ENCODE peak calls at places on chromosomes 11 and 22, in ten cellular contexts. E, O, Z, M, K, R, W, Q, X and J are unnamed samples.

GRCh38 chr11:63240791-63241379 is 2.5 kb downstream of the SLC22A25 start:
- DNase-seq in E (peak), O (no peak), Z (no peak), M (no peak), K (no peak), R (no peak), W (no peak), Q (no peak), X (no peak), J (no peak)

GRCh38 chr11:123020968-123021367 is 39.3 kb upstream of the BSX start:
- DNase-seq in E (no peak), O (peak), Z (no peak), M (peak), K (peak), R (peak), W (peak), Q (peak), X (peak), J (peak)

GRCh38 chr22:31243339-31244043 is 31.4 kb downstream of the LIMK2 start:
- DNase-seq in E (no peak), O (peak), Z (no peak), M (no peak), K (no peak), R (no peak), W (no peak), Q (peak), X (no peak), J (no peak)

GRCh38 chr22:37777122-37777687 is 30.5 kb upstream of the GCAT start:
- DNase-seq in E (peak), O (no peak), Z (peak), M (peak), K (peak), R (peak), W (peak), Q (peak), X (peak), J (peak)

GRCh38 chr22:44524806-44525205 is 26.8 kb upstream of the RTL6 start:
- DNase-seq in E (peak), O (no peak), Z (no peak), M (no peak), K (peak), R (no peak), W (no peak), Q (peak), X (no peak), J (peak)

GRCh38 chr22:24466831-24467249 is 28.3 kb upstream of the UPB1 start:
- DNase-seq in E (peak), O (peak), Z (no peak), M (peak), K (peak), R (no peak), W (no peak), Q (peak), X (peak), J (peak)

GRCh38 chr11:2294340-2295290 is 7.1 kb downstream of the C11orf21 start:
- DNase-seq in E (peak), O (no peak), Z (no peak), M (no peak), K (no peak), R (peak), W (no peak), Q (no peak), X (no peak), J (no peak)

GRCh38 chr11:28878025-28878424 is 769.8 kb downstream of the METTL15 start:
- DNase-seq in E (no peak), O (no peak), Z (no peak), M (no peak), K (no peak), R (no peak), W (no peak), Q (peak), X (no peak), J (peak)

GRCh38 chr11:101127348-101127698 is 2.3 kb downstream of the PGR start:
- DNase-seq in E (peak), O (no peak), Z (peak), M (no peak), K (peak), R (peak), W (no peak), Q (no peak), X (no peak), J (no peak)

GRCh38 chr11:47766363-47767227 is 546 bp downstream of the FNBP4 start:
- DNase-seq in E (peak), O (peak), Z (peak), M (peak), K (peak), R (peak), W (peak), Q (peak), X (peak), J (peak)

GRCh38 chr11:47768090-47768620 is 1.0 kb upstream of the FNBP4 start:
- DNase-seq in E (peak), O (peak), Z (peak), M (peak), K (peak), R (peak), W (peak), Q (peak), X (peak), J (peak)

GRCh38 chr11:47765086-47765485 is 2.1 kb downstream of the FNBP4 start:
- DNase-seq in E (no peak), O (no peak), Z (no peak), M (no peak), K (no peak), R (no peak), W (peak), Q (no peak), X (no peak), J (no peak)
- H3K4me3 ChIP-seq in E (no peak), O (peak), Z (peak), M (peak), K (peak), R (no peak), W (peak), Q (peak), X (peak), J (peak)

GRCh38 chr11:95091663-95092062 is 2.0 kb downstream of the ENDOD1 start:
- DNase-seq in E (no peak), O (no peak), Z (no peak), M (no peak), K (no peak), R (no peak), W (no peak), Q (no peak), X (no peak), J (no peak)

GRCh38 chr11:95088946-95089619 is 563 bp upstream of the ENDOD1 start:
- DNase-seq in E (no peak), O (no peak), Z (no peak), M (no peak), K (no peak), R (no peak), W (no peak), Q (no peak), X (peak), J (no peak)

GRCh38 chr11:95087171-95087570 is 2.5 kb upstream of the ENDOD1 start:
- DNase-seq in E (no peak), O (no peak), Z (no peak), M (no peak), K (no peak), R (no peak), W (no peak), Q (no peak), X (no peak), J (no peak)

GRCh38 chr11:95092549-95093324 is 3.1 kb downstream of the ENDOD1 start:
- DNase-seq in E (no peak), O (peak), Z (no peak), M (no peak), K (peak), R (no peak), W (peak), Q (peak), X (peak), J (peak)

DNA sequence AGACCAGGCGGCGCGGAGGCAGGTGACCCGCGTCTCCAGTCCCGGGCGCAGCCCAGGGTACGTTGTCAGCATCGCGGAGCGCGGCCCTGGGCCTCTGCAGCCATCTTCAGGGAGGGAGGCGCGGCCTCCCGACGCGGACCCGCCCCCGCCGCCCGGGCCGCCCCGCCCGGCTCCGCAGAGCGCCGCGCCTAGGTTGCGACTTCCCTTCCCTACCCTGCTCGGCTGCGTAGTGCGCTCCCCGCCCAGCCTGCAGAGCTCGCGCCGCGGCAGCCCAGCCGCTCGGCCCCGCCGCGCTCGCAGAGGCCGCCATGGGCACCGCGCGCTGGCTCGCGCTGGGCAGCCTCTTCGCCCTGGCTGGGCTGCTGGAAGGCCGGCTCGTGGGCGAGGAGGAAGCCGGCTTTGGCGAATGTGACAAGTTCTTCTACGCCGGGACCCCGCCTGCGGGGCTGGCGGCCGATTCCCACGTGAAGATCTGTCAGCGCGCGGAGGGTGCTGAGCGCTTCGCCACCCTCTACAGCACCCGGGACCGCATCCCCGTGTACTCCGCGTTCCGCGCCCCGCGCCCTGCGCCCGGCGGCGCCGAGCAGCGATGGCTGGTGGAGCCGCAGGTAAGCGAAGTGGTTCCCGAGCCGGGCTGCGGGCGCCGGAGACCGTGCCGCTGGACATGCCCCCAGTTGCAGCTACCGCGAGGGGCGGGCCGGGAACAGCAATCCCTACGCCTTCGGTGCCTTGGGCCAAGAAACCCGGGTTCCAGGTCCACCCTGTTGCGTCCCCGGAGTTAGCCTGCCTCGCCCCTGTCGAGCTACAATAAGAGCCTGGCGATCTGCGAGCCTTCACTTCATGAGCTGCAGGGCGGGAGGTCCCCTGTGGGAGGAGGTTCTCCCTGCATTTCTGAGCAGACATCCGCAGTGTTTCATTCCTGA is at the start of gene ENDOD1:
- DNase-seq in E (peak), O (peak), Z (peak), M (peak), K (peak), R (peak), W (peak), Q (peak), X (peak), J (peak)
- TF ChIP-seq CTCF in E (no peak), O (peak), Z (no peak), M (peak), K (no peak), R (no peak), W (peak), Q (no peak), X (peak), J (no peak)

GRCh38 chr11:87851234-87851633 is 324.0 kb downstream of the RAB38 start:
- DNase-seq in E (no peak), O (no peak), Z (no peak), M (peak), K (peak), R (no peak), W (no peak), Q (peak), X (peak), J (peak)
- H3K4me3 ChIP-seq in E (no peak), O (no peak), Z (no peak), M (no peak), K (no peak), R (no peak), W (no peak), Q (no peak), X (no peak), J (no peak)

GRCh38 chr11:65890324-65891179 is at the start of gene CCDC85B:
- DNase-seq in E (peak), O (peak), Z (peak), M (peak), K (peak), R (peak), W (peak), Q (peak), X (peak), J (peak)
- TF ChIP-seq CTCF in E (no peak), O (peak), Z (no peak), M (peak), K (peak), R (no peak), W (peak), Q (no peak), X (peak), J (no peak)

DNA sequence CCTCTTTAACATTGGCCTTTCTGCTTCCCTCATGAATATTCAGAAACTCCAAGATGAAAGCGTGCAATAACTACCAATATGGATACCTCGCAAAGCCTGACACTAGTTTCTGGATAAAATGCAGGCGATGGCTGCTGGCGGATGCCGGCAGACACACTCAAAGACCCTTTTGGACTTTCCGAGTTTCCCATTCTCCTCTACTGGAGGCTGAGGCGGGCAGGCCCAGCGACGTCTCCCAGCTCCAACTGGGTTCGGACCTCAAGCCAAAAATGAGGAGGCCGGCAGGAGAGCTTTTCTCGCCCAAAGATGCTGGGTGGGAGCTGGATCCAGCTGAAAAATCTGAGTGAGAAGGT is 376 bp upstream of the FEZ1 start:
- DNase-seq in E (no peak), O (no peak), Z (no peak), M (no peak), K (no peak), R (no peak), W (no peak), Q (no peak), X (no peak), J (no peak)
- H3K4me3 ChIP-seq in E (peak), O (peak), Z (peak), M (peak), K (peak), R (peak), W (no peak), Q (peak), X (peak), J (peak)

GRCh38 chr11:65151500-65151899 is 17.2 kb upstream of the SYVN1 start:
- DNase-seq in E (no peak), O (no peak), Z (no peak), M (no peak), K (no peak), R (no peak), W (no peak), Q (no peak), X (no peak), J (no peak)

GRCh38 chr11:65147352-65148075 is 13.2 kb upstream of the SYVN1 start:
- DNase-seq in E (no peak), O (no peak), Z (no peak), M (no peak), K (no peak), R (no peak), W (no peak), Q (no peak), X (no peak), J (no peak)

GRCh38 chr11:65148657-65149056 is 14.3 kb upstream of the SYVN1 start:
- DNase-seq in E (no peak), O (no peak), Z (no peak), M (no peak), K (no peak), R (no peak), W (no peak), Q (no peak), X (no peak), J (no peak)

GRCh38 chr11:65152157-65152556 is 17.8 kb upstream of the SYVN1 start:
- DNase-seq in E (no peak), O (no peak), Z (no peak), M (no peak), K (no peak), R (no peak), W (no peak), Q (no peak), X (no peak), J (no peak)

DNA sequence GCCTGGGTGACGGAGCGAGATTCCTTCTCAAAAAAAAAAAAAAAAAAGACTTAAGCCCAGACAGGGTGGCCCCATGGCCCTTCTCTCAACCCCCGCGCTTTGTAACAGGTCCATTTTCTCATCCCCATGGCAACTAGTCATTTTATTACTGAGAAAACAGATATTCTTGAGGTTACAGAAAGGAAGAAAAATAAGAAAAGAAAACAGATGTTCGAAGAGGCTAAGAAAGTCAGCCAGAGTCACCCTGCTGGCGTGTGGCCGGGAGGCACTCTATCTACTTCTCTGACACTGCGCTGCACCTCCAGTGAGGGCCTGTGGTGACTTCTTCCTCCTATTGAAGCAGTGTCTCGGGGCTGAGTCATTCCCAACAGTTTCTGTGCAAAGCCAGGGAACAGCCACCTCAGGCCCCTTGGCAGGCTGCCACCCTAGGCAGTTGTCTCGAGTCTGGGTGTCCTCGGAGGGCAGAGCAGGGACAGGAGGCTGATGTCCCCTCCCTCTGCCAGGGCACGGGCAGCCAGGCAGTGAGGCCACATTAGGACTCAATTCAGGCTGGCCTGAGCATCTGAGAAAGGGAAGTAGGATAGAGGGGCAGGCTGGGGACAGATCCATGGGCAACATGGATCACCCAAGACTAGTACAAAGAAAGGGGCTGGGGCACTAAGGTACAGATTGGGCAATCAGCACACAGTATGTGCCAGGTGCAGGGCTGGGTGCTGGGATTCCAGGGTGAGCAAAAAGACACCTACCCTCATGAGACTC is 16.4 kb upstream of the SYVN1 start:
- DNase-seq in E (peak), O (peak), Z (peak), M (peak), K (peak), R (peak), W (no peak), Q (peak), X (peak), J (peak)
- TF ChIP-seq CTCF in E (no peak), O (no peak), Z (no peak), M (no peak), K (no peak), R (no peak), W (no peak), Q (no peak), X (peak), J (no peak)